ENCODE peak calls at places on chromosome 19, in four cellular contexts. One of them, this sample, is unnamed.

GRCh38 chr19:1567116-1567847 is 843 bp downstream of the MEX3D start:
- DNase-seq in COLO829: no peak
- DNase-seq in central memory CD8-positive, alpha-beta T cell: no peak
- DNase-seq in D341Med: peak
- DNase-seq in this sample: no peak

GRCh38 chr19:18415177-18415867 is 3.9 kb upstream of the SSBP4 start:
- DNase-seq in COLO829: peak
- DNase-seq in central memory CD8-positive, alpha-beta T cell: no peak
- DNase-seq in D341Med: no peak
- DNase-seq in this sample: no peak

GRCh38 chr19:42269518-42270345 is 680 bp downstream of the CIC start:
- DNase-seq in COLO829: no peak
- DNase-seq in central memory CD8-positive, alpha-beta T cell: no peak
- DNase-seq in D341Med: no peak
- DNase-seq in this sample: no peak

GRCh38 chr19:46713781-46714522 is 3.0 kb downstream of the PRKD2 start:
- DNase-seq in COLO829: peak
- DNase-seq in central memory CD8-positive, alpha-beta T cell: peak
- DNase-seq in D341Med: no peak
- DNase-seq in this sample: peak

GRCh38 chr19:50710094-50710493 is 9.5 kb downstream of the SHANK1 start:
- DNase-seq in COLO829: no peak
- DNase-seq in central memory CD8-positive, alpha-beta T cell: no peak
- DNase-seq in D341Med: no peak
- DNase-seq in this sample: peak

GRCh38 chr19:29006057-29006735 is 206.8 kb downstream of the UQCRFS1 start:
- DNase-seq in COLO829: no peak
- DNase-seq in central memory CD8-positive, alpha-beta T cell: no peak
- DNase-seq in D341Med: no peak
- DNase-seq in this sample: no peak

GRCh38 chr19:1457031-1457739 is 7.3 kb downstream of the APC2 start:
- DNase-seq in COLO829: no peak
- DNase-seq in central memory CD8-positive, alpha-beta T cell: no peak
- DNase-seq in D341Med: peak
- DNase-seq in this sample: no peak

GRCh38 chr19:16585808-16586476 is 13.7 kb upstream of the SLC35E1 start:
- DNase-seq in COLO829: no peak
- DNase-seq in central memory CD8-positive, alpha-beta T cell: no peak
- DNase-seq in D341Med: no peak
- DNase-seq in this sample: no peak

GRCh38 chr19:56507446-56508281 is at the start of gene ZNF471:
- DNase-seq in COLO829: no peak
- DNase-seq in central memory CD8-positive, alpha-beta T cell: peak
- DNase-seq in D341Med: peak
- DNase-seq in this sample: peak

GRCh38 chr19:39359026-39359425 is 16.8 kb downstream of the SAMD4B start:
- DNase-seq in COLO829: no peak
- DNase-seq in central memory CD8-positive, alpha-beta T cell: no peak
- DNase-seq in D341Med: no peak
- DNase-seq in this sample: no peak

GRCh38 chr19:11693505-11694499 is 44.9 kb downstream of the ZNF823 start:
- DNase-seq in COLO829: no peak
- DNase-seq in central memory CD8-positive, alpha-beta T cell: no peak
- DNase-seq in D341Med: peak
- DNase-seq in this sample: peak

GRCh38 chr19:37999309-38000213 is 92.6 kb downstream of the SIPA1L3 start:
- DNase-seq in COLO829: no peak
- DNase-seq in central memory CD8-positive, alpha-beta T cell: no peak
- DNase-seq in D341Med: no peak
- DNase-seq in this sample: no peak

GRCh38 chr19:49712397-49712859 is 21.5 kb downstream of the CPT1C start:
- DNase-seq in COLO829: peak
- DNase-seq in central memory CD8-positive, alpha-beta T cell: no peak
- DNase-seq in D341Med: peak
- DNase-seq in this sample: peak